ENCODE peak calls at places on chromosomes 7 and 10, in four cellular contexts. B is HCT116, U is PC-9, N is transverse colon. E is an unnamed sample.

GRCh38 chr10:49298666-49298989 is 342 bp upstream of the C10orf71 start:
- DNase-seq in B (no peak), U (no peak), N (no peak), E (no peak)

GRCh38 chr10:71708301-71708703 is 11.3 kb downstream of the C10orf105 start:
- DNase-seq in B (no peak), U (peak; percentile 69), N (peak; percentile 62), E (peak; percentile 59)

GRCh38 chr10:119029613-119030420 is at the start of gene NANOS1:
- DNase-seq in B (no peak), U (no peak), N (no peak), E (no peak)

GRCh38 chr7:155269766-155270585 is 27.7 kb upstream of the INSIG1 start:
- DNase-seq in B (no peak), U (peak; percentile 72), N (no peak), E (no peak)

GRCh38 chr7:49398730-49399129 is 374.7 kb upstream of the VWC2 start:
- DNase-seq in B (no peak), U (no peak), N (no peak), E (no peak)

GRCh38 chr10:69413221-69413865 is 3.4 kb downstream of the TACR2 start:
- DNase-seq in B (peak; percentile 34), U (peak; percentile 49), N (peak; percentile 63), E (no peak)

GRCh38 chr10:87650838-87651237 is 8.8 kb upstream of the PAPSS2 start:
- DNase-seq in B (no peak), U (no peak), N (no peak), E (no peak)

GRCh38 chr7:81857385-81857784 is 87.5 kb upstream of the HGF start:
- DNase-seq in B (no peak), U (no peak), N (no peak), E (no peak)

GRCh38 chr7:2956526-2957368 is 86.9 kb downstream of the CARD11 start:
- DNase-seq in B (peak; percentile 15), U (peak; percentile 84), N (no peak), E (no peak)

GRCh38 chr7:149495785-149496641 is 1.6 kb downstream of the ZNF746 start:
- DNase-seq in B (no peak), U (peak; percentile 47), N (peak; percentile 62), E (peak; percentile 69)

GRCh38 chr7:78074713-78075112 is 276.1 kb downstream of the PHTF2 start:
- DNase-seq in B (no peak), U (no peak), N (no peak), E (no peak)

GRCh38 chr7:70417061-70417655 is 714.8 kb upstream of the GALNT17 start:
- DNase-seq in B (no peak), U (no peak), N (no peak), E (no peak)

GRCh38 chr10:73647211-73647874 is 6.1 kb upstream of the MYOZ1 start:
- DNase-seq in B (no peak), U (peak; percentile 31), N (peak; percentile 50), E (peak; percentile 47)

DNA sequence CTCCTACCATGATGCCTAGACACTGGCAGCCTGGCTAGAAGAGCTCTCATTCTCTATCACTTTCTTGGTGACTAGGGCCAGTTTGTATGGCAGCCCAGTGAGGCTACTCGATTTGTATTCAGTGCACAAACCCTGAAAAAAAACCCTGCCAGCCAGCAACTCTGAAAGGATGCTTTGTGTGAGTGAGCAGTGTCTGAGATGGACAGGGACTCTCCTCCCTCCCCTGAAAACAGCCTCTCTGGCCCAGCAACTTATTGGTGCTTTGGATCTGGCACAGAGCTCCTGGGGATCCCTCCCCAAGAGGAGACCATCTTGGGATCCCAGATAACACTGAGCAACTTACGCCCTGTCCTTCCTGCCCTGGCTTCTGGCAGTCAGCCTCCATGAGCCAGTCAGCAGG is 10.8 kb upstream of the LRRC4 start:
- DNase-seq in B (no peak), U (no peak), N (no peak), E (no peak)
- H3K9me3 ChIP-seq in B (no peaks in the 10 kb centered on the region), U (no peaks in the 10 kb centered on the region), N (no peaks in the 10 kb centered on the region), E (no peaks in the 10 kb centered on the region)

GRCh38 chr10:30751678-30752331 is 122.3 kb upstream of the LYZL2 start:
- DNase-seq in B (peak; percentile 10), U (no peak), N (peak; percentile 24), E (peak; percentile 45)
- TF ChIP-seq CTCF in B (peak; percentile 63), U (peak; percentile 34), N (peak; percentile 33), E (peak; percentile 56)

GRCh38 chr10:100736144-100736808 is 9.1 kb upstream of the PAX2 start:
- DNase-seq in B (no peak), U (no peak), N (no peak), E (no peak)

GRCh38 chr10:100738055-100738827 is 7.1 kb upstream of the PAX2 start:
- DNase-seq in B (no peak), U (no peak), N (no peak), E (no peak)

GRCh38 chr10:100736809-100737358 is 8.5 kb upstream of the PAX2 start:
- DNase-seq in B (no peak), U (no peak), N (no peak), E (no peak)

GRCh38 chr10:100735345-100736143 is 9.8 kb upstream of the PAX2 start:
- DNase-seq in B (no peak), U (no peak), N (no peak), E (no peak)

GRCh38 chr10:100737359-100738054 is 7.9 kb upstream of the PAX2 start:
- DNase-seq in B (no peak), U (no peak), N (no peak), E (no peak)
- H3K4me1 ChIP-seq in B (no peaks in the 10 kb centered on the region), U (no peaks in the 10 kb centered on the region), N (peaks cover 14% of the 10 kb centered on the region), E (peaks cover 13% of the 10 kb centered on the region)

DNA sequence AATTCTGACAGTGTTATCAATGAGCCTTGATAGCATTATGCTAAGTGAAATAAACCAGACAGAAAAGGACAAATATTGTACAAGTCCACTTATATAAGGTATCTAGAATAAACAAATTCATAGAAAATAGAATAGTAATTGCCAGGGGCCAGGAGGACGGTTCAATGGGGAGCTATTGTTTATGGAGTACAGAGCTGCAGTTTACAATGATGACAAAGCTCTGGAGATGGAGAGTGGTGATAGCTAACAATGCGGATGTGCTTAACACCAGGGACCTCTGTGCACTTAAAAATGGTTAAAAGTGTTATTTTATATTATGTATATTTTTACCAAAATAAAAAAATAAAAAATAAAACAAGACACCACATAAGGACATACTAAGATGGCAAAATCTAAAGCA is 46.1 kb upstream of the ZNF33B start:
- DNase-seq in B (no peak), U (no peak), N (no peak), E (no peak)
- H3K9me3 ChIP-seq in B (no peaks in the 10 kb centered on the region), U (no peaks in the 10 kb centered on the region), N (no peaks in the 10 kb centered on the region), E (no peaks in the 10 kb centered on the region)

GRCh38 chr7:8443871-8444756 is 10.7 kb downstream of the NXPH1 start:
- DNase-seq in B (no peak), U (no peak), N (no peak), E (no peak)
- TF ChIP-seq CTCF in B (no peak), U (no peak), N (no peak), E (no peak)

GRCh38 chr7:1025747-1026581 is 18.4 kb upstream of the GPR146 start:
- DNase-seq in B (no peak), U (no peak), N (no peak), E (no peak)
- H3K4me1 ChIP-seq in B (peaks cover 10% of the 10 kb centered on the region), U (peaks cover 14% of the 10 kb centered on the region), N (peaks cover 25% of the 10 kb centered on the region), E (peaks cover 12% of the 10 kb centered on the region)

DNA sequence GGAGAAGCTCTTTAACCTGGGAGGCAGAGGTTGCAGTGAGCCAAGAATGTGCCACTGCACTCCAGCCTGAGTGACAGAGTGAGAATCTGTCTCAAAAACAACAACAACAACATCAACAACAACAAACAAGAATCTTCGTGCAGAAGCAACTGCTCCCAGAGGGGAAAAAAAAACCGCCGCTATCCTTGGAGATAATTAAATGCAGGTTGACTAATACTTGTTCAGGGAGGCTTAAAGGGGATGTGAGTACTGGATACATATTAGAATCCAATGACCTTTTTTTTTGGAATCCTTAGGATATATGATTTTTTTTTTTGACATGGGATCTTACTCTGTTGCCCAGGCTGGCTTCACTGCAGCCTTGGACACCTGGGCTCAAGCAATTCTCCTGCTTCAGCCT is 89.6 kb upstream of the FAM171A1 start:
- DNase-seq in B (no peak), U (no peak), N (no peak), E (no peak)
- H3K9me3 ChIP-seq in B (no peaks in the 10 kb centered on the region), U (no peaks in the 10 kb centered on the region), N (no peaks in the 10 kb centered on the region), E (peaks cover 3% of the 10 kb centered on the region)

GRCh38 chr10:101843032-101843991 is at the start of gene KCNIP2:
- DNase-seq in B (no peak), U (no peak), N (peak; percentile 52), E (no peak)
- TF ChIP-seq CTCF in B (no peak), U (no peak), N (no peak), E (no peak)

GRCh38 chr7:134774076-134774475 is 5.4 kb upstream of the CALD1 start:
- DNase-seq in B (no peak), U (no peak), N (no peak), E (no peak)
- H3K4me1 ChIP-seq in B (no peaks in the 10 kb centered on the region), U (peaks cover 18% of the 10 kb centered on the region), N (peaks cover 13% of the 10 kb centered on the region), E (peaks cover 8% of the 10 kb centered on the region)

E was measured in lung.